ENCODE peak calls at places on chromosome 17, in four cellular contexts. B, F, O and R are unnamed samples.
A peak's percentile ranks its signal among the peaks of the same experiment; 100 is the strongest.

GRCh38 chr17:66255112-66255511 is 25.9 kb upstream of the APOH start:
- DNase-seq in B (peak; percentile 64), F (no peak), O (peak; percentile 88), R (peak; percentile 54)

GRCh38 chr17:41060052-41060604 is at the start of gene KRTAP2-3:
- DNase-seq in F (no peak), O (peak; percentile 55), B (no peak), R (no peak)

GRCh38 chr17:61400786-61401279 is 1.2 kb downstream of the TBX2 start:
- DNase-seq in O (no peak), B (no peak), F (no peak), R (no peak)

GRCh38 chr17:42979511-42980273 is at the start of gene PTGES3L:
- DNase-seq in F (peak; percentile 76), B (peak; percentile 62), O (peak; percentile 48), R (peak; percentile 66)

GRCh38 chr17:4586043-4586442 is 1.7 kb downstream of the SMTNL2 start:
- DNase-seq in B (no peak), O (no peak), F (no peak), R (no peak)

GRCh38 chr17:50631195-50631907 is 3.3 kb upstream of the ABCC3 start:
- DNase-seq in F (no peak), O (no peak), B (no peak), R (no peak)

GRCh38 chr17:66726371-66726770 is 108.5 kb upstream of the CACNG5 start:
- DNase-seq in O (no peak), F (no peak), B (no peak), R (no peak)

GRCh38 chr17:81057079-81057730 is 22.3 kb downstream of the BAIAP2 start:
- DNase-seq in F (no peak), O (peak; percentile 31), B (peak; percentile 86), R (no peak)

GRCh38 chr17:67246398-67246647 is 1.3 kb upstream of the HELZ start:
- DNase-seq in O (no peak), F (no peak), B (no peak), R (no peak)

GRCh38 chr17:66799839-66800537 is 34.9 kb upstream of the CACNG5 start:
- DNase-seq in O (no peak), B (peak; percentile 17), F (no peak), R (no peak)

GRCh38 chr17:48611681-48612455 is 1.1 kb upstream of the HOXB7 start:
- DNase-seq in O (peak; percentile 71), F (no peak), B (peak; percentile 60), R (peak; percentile 26)

GRCh38 chr17:82973456-82974135 is 105.8 kb upstream of the METRNL start:
- DNase-seq in O (no peak), F (no peak), B (no peak), R (no peak)
- TF ChIP-seq CTCF in O (no peak), F (no peak), B (no peak), R (no peak)

GRCh38 chr17:76492989-76493501 is 8.2 kb downstream of the RHBDF2 start:
- DNase-seq in B (peak; percentile 56), O (no peak), F (peak; percentile 71), R (peak; percentile 80)
- TF ChIP-seq CTCF in B (no peak), O (no peak), F (no peak), R (no peak)

GRCh38 chr17:11797803-11798202 is 199.5 kb downstream of the ZNF18 start:
- DNase-seq in B (no peak), O (peak; percentile 50), F (no peak), R (no peak)
- TF ChIP-seq CTCF in B (no peak), O (peak; percentile 9), F (no peak), R (peak; percentile 22)

GRCh38 chr17:8048736-8049135 is 9.9 kb downstream of the ALOX15B start:
- DNase-seq in B (no peak), O (no peak), F (no peak), R (no peak)

GRCh38 chr17:8046306-8046928 is 7.6 kb downstream of the ALOX15B start:
- DNase-seq in F (no peak), O (no peak), B (no peak), R (no peak)

GRCh38 chr17:8046929-8047768 is 8.3 kb downstream of the ALOX15B start:
- DNase-seq in B (no peak), F (no peak), O (no peak), R (no peak)

GRCh38 chr17:8047769-8048110 is 8.9 kb downstream of the ALOX15B start:
- DNase-seq in B (no peak), F (no peak), O (no peak), R (no peak)

DNA sequence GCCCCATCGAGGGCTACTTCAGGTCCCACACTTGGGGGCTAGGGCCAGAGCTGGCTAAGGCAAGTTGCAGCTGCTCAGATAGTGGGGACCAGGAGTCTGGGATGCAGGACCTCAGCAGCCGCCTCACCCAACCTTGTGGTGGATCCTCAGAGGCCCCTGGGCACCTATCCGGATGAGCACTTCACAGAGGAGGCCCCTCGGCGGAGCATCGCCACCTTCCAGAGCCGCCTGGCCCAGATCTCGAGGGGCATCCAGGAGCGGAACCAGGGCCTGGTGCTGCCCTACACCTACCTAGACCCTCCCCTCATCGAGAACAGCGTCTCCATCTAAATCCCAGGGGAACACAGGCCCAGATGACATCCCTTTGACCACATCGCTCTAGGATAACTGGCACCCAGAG is 9.4 kb downstream of the ALOX15B start:
- DNase-seq in O (no peak), B (no peak), F (no peak), R (no peak)
- TF ChIP-seq CTCF in O (no peak), B (no peak), F (no peak), R (no peak)

GRCh38 chr17:36971508-36971907 is 22.8 kb downstream of the AATF start:
- DNase-seq in F (no peak), B (no peak), O (no peak), R (no peak)
- TF ChIP-seq CTCF in F (no peak), B (no peak), O (no peak), R (no peak)

GRCh38 chr17:79220201-79220714 is 145.6 kb downstream of the ENGASE start:
- DNase-seq in F (no peak), B (no peak), O (no peak), R (no peak)

GRCh38 chr17:79220715-79221291 is 146.2 kb downstream of the ENGASE start:
- DNase-seq in O (no peak), F (no peak), B (no peak), R (peak; percentile 30)

GRCh38 chr17:79218175-79218824 is 143.7 kb downstream of the ENGASE start:
- DNase-seq in O (no peak), F (no peak), B (no peak), R (no peak)

GRCh38 chr17:79218825-79219200 is 144.2 kb downstream of the ENGASE start:
- DNase-seq in B (no peak), F (no peak), O (no peak), R (no peak)

GRCh38 chr17:79219208-79219935 is 144.7 kb downstream of the ENGASE start:
- DNase-seq in O (no peak), B (no peak), F (no peak), R (no peak)
- TF ChIP-seq CTCF in O (no peak), B (no peak), F (no peak), R (no peak)